ENCODE peak calls at places on chromosomes 3 and 15, in five cellular contexts. N, J, E, S and Z are unnamed samples.

GRCh38 chr3:43417133-43417532 is 130.8 kb downstream of the SNRK start:
- DNase-seq in J (no peak), E (no peak), S (no peak), N (no peak), Z (no peak)

GRCh38 chr15:50145451-50145872 is 26.4 kb upstream of the ATP8B4 start:
- DNase-seq in N (no peak), J (no peak), E (no peak), S (peak; percentile 17), Z (no peak)

GRCh38 chr15:85118581-85118980 is 136.9 kb downstream of the PDE8A start:
- DNase-seq in E (no peak), S (no peak), N (no peak), J (no peak), Z (peak; percentile 9)

GRCh38 chr15:34133511-34133910 is 31.6 kb downstream of the PGBD4 start:
- DNase-seq in E (no peak), J (no peak), S (no peak), N (no peak), Z (no peak)

GRCh38 chr15:100193277-100193860 is 148.4 kb downstream of the ADAMTS17 start:
- DNase-seq in J (no peak), E (no peak), S (no peak), N (no peak), Z (no peak)

GRCh38 chr15:64905119-64905831 is 6.4 kb upstream of the ANKDD1A start:
- DNase-seq in J (peak; percentile 83), N (no peak), S (peak; percentile 81), E (peak; percentile 67), Z (peak; percentile 60)

GRCh38 chr3:48110463-48110862 is 77.8 kb downstream of the CDC25A start:
- DNase-seq in J (no peak), N (no peak), E (no peak), S (no peak), Z (no peak)

GRCh38 chr15:64050281-64051092 is 4.2 kb upstream of the DAPK2 start:
- DNase-seq in S (no peak), J (no peak), N (no peak), E (no peak), Z (no peak)

GRCh38 chr15:97504031-97504430 is 456.5 kb upstream of the ARRDC4 start:
- DNase-seq in J (no peak), E (no peak), N (no peak), S (no peak), Z (no peak)

GRCh38 chr15:79089331-79089889 is 1.2 kb downstream of the RASGRF1 start:
- DNase-seq in E (peak; percentile 42), S (peak; percentile 59), N (no peak), J (no peak), Z (no peak)

GRCh38 chr15:68512052-68512451 is 66.7 kb upstream of the CORO2B start:
- DNase-seq in S (no peak), N (no peak), E (no peak), J (no peak), Z (no peak)

GRCh38 chr15:65115542-65115941 is 542 bp upstream of the UBAP1L start:
- DNase-seq in E (no peak), N (no peak), S (no peak), J (no peak), Z (no peak)

GRCh38 chr3:27617552-27617951 is 104.6 kb downstream of the EOMES start:
- DNase-seq in N (no peak), J (no peak), S (no peak), E (no peak), Z (no peak)
- TF ChIP-seq CTCF in N (no peak), J (no peak), S (no peak), E (no peak), Z (no peak)

GRCh38 chr3:71304684-71305083 is 278.8 kb downstream of the FOXP1 start:
- DNase-seq in N (no peak), J (no peak), E (no peak), S (no peak), Z (peak; percentile 30)
- TF ChIP-seq CTCF in N (peak; percentile 42), J (peak; percentile 53), E (no peak), S (peak; percentile 16), Z (peak; percentile 58)

GRCh38 chr3:140219161-140219745 is 284.3 kb downstream of the CLSTN2 start:
- DNase-seq in N (no peak), E (no peak), J (no peak), S (peak; percentile 4), Z (no peak)

GRCh38 chr3:140219923-140220452 is 285.0 kb downstream of the CLSTN2 start:
- DNase-seq in N (no peak), E (no peak), J (no peak), S (no peak), Z (no peak)

GRCh38 chr3:140216249-140216648 is 281.3 kb downstream of the CLSTN2 start:
- DNase-seq in J (no peak), S (no peak), E (no peak), N (no peak), Z (no peak)
- TF ChIP-seq CTCF in J (peak; percentile 44), S (peak; percentile 9), E (no peak), N (peak; percentile 69), Z (no peak)

GRCh38 chr15:38254065-38254883 is 1.6 kb downstream of the SPRED1 start:
- DNase-seq in E (no peak), J (no peak), N (no peak), S (peak; percentile 11), Z (peak; percentile 53)

GRCh38 chr15:38255690-38256089 is 3.1 kb downstream of the SPRED1 start:
- DNase-seq in E (no peak), J (no peak), S (no peak), N (no peak), Z (no peak)

GRCh38 chr15:38252481-38253311 is at the start of gene SPRED1:
- DNase-seq in N (no peak), J (peak; percentile 31), E (peak; percentile 66), S (peak; percentile 73), Z (no peak)

GRCh38 chr15:38253448-38253847 is 812 bp downstream of the SPRED1 start:
- DNase-seq in E (no peak), N (peak; percentile 28), J (no peak), S (no peak), Z (no peak)

GRCh38 chr15:38251726-38252480 is 733 bp upstream of the SPRED1 start:
- DNase-seq in E (peak; percentile 94), N (peak; percentile 99), S (peak; percentile 92), J (peak; percentile 88), Z (peak; percentile 60)
- TF ChIP-seq CTCF in E (no peak), N (no peak), S (no peak), J (no peak), Z (no peak)